ENCODE peak calls at places on chromosome 11, in seven cellular contexts. One of them, this sample, is unnamed.

GRCh38 chr11:109784536-109784935 is 308.7 kb upstream of the ZC3H12C start:
- DNase-seq in activated CD8-positive, alpha-beta memory T cell treated with anti-CD3 and anti-CD28 coated beads for 4 hours: no peak
- DNase-seq in cardiac fibroblast: no peak
- DNase-seq in epithelial cell of proximal tubule: no peak
- DNase-seq in NCI-H2029 treated with DMSO at 0.1 percent for 48 hours: no peak
- DNase-seq in kidney glomerular epithelial cell: no peak
- DNase-seq in SJSA1: no peak
- DNase-seq in this sample: no peak

GRCh38 chr11:4074266-4074665 is 20.3 kb upstream of the RRM1 start:
- DNase-seq in activated CD8-positive, alpha-beta memory T cell treated with anti-CD3 and anti-CD28 coated beads for 4 hours: no peak
- DNase-seq in cardiac fibroblast: no peak
- DNase-seq in epithelial cell of proximal tubule: no peak
- DNase-seq in NCI-H2029 treated with DMSO at 0.1 percent for 48 hours: no peak
- DNase-seq in kidney glomerular epithelial cell: no peak
- DNase-seq in SJSA1: no peak
- DNase-seq in this sample: no peak

GRCh38 chr11:72595292-72595684 is 78.9 kb downstream of the PDE2A start:
- DNase-seq in activated CD8-positive, alpha-beta memory T cell treated with anti-CD3 and anti-CD28 coated beads for 4 hours: no peak
- DNase-seq in cardiac fibroblast: no peak
- DNase-seq in epithelial cell of proximal tubule: no peak
- DNase-seq in NCI-H2029 treated with DMSO at 0.1 percent for 48 hours: no peak
- DNase-seq in kidney glomerular epithelial cell: no peak
- DNase-seq in SJSA1: no peak
- DNase-seq in this sample: no peak

GRCh38 chr11:92131289-92131890 is 93.2 kb upstream of the FAT3 start:
- DNase-seq in activated CD8-positive, alpha-beta memory T cell treated with anti-CD3 and anti-CD28 coated beads for 4 hours: no peak
- DNase-seq in cardiac fibroblast: peak; percentile 45
- DNase-seq in epithelial cell of proximal tubule: peak; percentile 52
- DNase-seq in NCI-H2029 treated with DMSO at 0.1 percent for 48 hours: no peak
- DNase-seq in kidney glomerular epithelial cell: peak; percentile 43
- DNase-seq in SJSA1: no peak
- DNase-seq in this sample: no peak

GRCh38 chr11:116078101-116078561 is 573.9 kb upstream of the CADM1 start:
- DNase-seq in activated CD8-positive, alpha-beta memory T cell treated with anti-CD3 and anti-CD28 coated beads for 4 hours: no peak
- DNase-seq in cardiac fibroblast: no peak
- DNase-seq in epithelial cell of proximal tubule: no peak
- DNase-seq in NCI-H2029 treated with DMSO at 0.1 percent for 48 hours: no peak
- DNase-seq in kidney glomerular epithelial cell: no peak
- DNase-seq in SJSA1: no peak
- DNase-seq in this sample: no peak

GRCh38 chr11:73394416-73395296 is 18.5 kb downstream of the RELT start:
- DNase-seq in activated CD8-positive, alpha-beta memory T cell treated with anti-CD3 and anti-CD28 coated beads for 4 hours: no peak
- DNase-seq in cardiac fibroblast: no peak
- DNase-seq in epithelial cell of proximal tubule: no peak
- DNase-seq in NCI-H2029 treated with DMSO at 0.1 percent for 48 hours: no peak
- DNase-seq in kidney glomerular epithelial cell: no peak
- DNase-seq in SJSA1: no peak
- DNase-seq in this sample: no peak

GRCh38 chr11:12762696-12763324 is 88.6 kb downstream of the TEAD1 start:
- DNase-seq in activated CD8-positive, alpha-beta memory T cell treated with anti-CD3 and anti-CD28 coated beads for 4 hours: no peak
- DNase-seq in cardiac fibroblast: no peak
- DNase-seq in epithelial cell of proximal tubule: no peak
- DNase-seq in NCI-H2029 treated with DMSO at 0.1 percent for 48 hours: peak; percentile 70
- DNase-seq in kidney glomerular epithelial cell: no peak
- DNase-seq in SJSA1: no peak
- DNase-seq in this sample: no peak

GRCh38 chr11:121446752-121447156 is 5.4 kb upstream of the SORL1 start:
- DNase-seq in activated CD8-positive, alpha-beta memory T cell treated with anti-CD3 and anti-CD28 coated beads for 4 hours: no peak
- DNase-seq in cardiac fibroblast: no peak
- DNase-seq in epithelial cell of proximal tubule: no peak
- DNase-seq in NCI-H2029 treated with DMSO at 0.1 percent for 48 hours: no peak
- DNase-seq in kidney glomerular epithelial cell: no peak
- DNase-seq in SJSA1: no peak
- DNase-seq in this sample: no peak

GRCh38 chr11:57482782-57483569 is 22.6 kb downstream of the RTN4RL2 start:
- DNase-seq in activated CD8-positive, alpha-beta memory T cell treated with anti-CD3 and anti-CD28 coated beads for 4 hours: peak; percentile 47
- DNase-seq in cardiac fibroblast: peak; percentile 41
- DNase-seq in epithelial cell of proximal tubule: no peak
- DNase-seq in NCI-H2029 treated with DMSO at 0.1 percent for 48 hours: no peak
- DNase-seq in kidney glomerular epithelial cell: no peak
- DNase-seq in SJSA1: no peak
- DNase-seq in this sample: no peak

GRCh38 chr11:18064035-18064434 is 18.0 kb upstream of the TPH1 start:
- DNase-seq in activated CD8-positive, alpha-beta memory T cell treated with anti-CD3 and anti-CD28 coated beads for 4 hours: no peak
- DNase-seq in cardiac fibroblast: no peak
- DNase-seq in epithelial cell of proximal tubule: no peak
- DNase-seq in NCI-H2029 treated with DMSO at 0.1 percent for 48 hours: peak; percentile 95
- DNase-seq in kidney glomerular epithelial cell: no peak
- DNase-seq in SJSA1: no peak
- DNase-seq in this sample: no peak